ENCODE peak calls at places on chromosomes 5 and 9, in nine cellular contexts. S is HT1080; R is NCI-H2081; Y is fibroblast of villous mesenchyme; D is H4; G is GM10248; I is iPS-NIHi11; H is CD8-positive, alpha-beta memory T cell; W is AG08395. V is an unnamed sample.

GRCh38 chr5:98320317-98320716 is 453.1 kb upstream of the RGMB start:
- DNase-seq in H (no peak), R (no peak), G (no peak), W (no peak), D (no peak), Y (no peak), I (no peak), S (no peak), V (no peak)

GRCh38 chr5:14145356-14146334 is 2.5 kb downstream of the TRIO start:
- DNase-seq in D (no peak), Y (no peak), I (peak; percentile 49), R (no peak), H (no peak), W (peak; percentile 78), S (peak; percentile 94), G (peak; percentile 82), V (no peak)

GRCh38 chr5:128143911-128144310 is 60.3 kb downstream of the SLC12A2 start:
- DNase-seq in Y (no peak), I (no peak), W (no peak), S (no peak), D (no peak), G (no peak), R (no peak), H (no peak), V (no peak)

GRCh38 chr5:53041071-53041692 is 52.0 kb downstream of the ITGA2 start:
- DNase-seq in S (no peak), Y (peak; percentile 68), R (no peak), I (no peak), D (no peak), W (no peak), G (peak; percentile 14), H (no peak), V (no peak)

GRCh38 chr5:41748631-41749030 is 121.6 kb downstream of the OXCT1 start:
- DNase-seq in W (no peak), S (peak; percentile 68), G (peak; percentile 38), H (no peak), D (no peak), R (no peak), Y (no peak), I (no peak), V (no peak)

GRCh38 chr9:94887721-94888120 is 161.2 kb downstream of the AOPEP start:
- DNase-seq in D (no peak), I (no peak), G (no peak), W (no peak), H (no peak), S (no peak), Y (peak; percentile 53), R (no peak), V (no peak)

GRCh38 chr5:142654578-142655042 is 31.3 kb downstream of the FGF1 start:
- DNase-seq in H (no peak), R (no peak), G (no peak), W (no peak), Y (no peak), D (no peak), I (no peak), S (no peak), V (no peak)

GRCh38 chr9:117247271-117247670 is 167.6 kb downstream of the ASTN2 start:
- DNase-seq in Y (peak; percentile 2), D (no peak), W (no peak), S (peak; percentile 7), R (peak; percentile 18), I (peak; percentile 41), G (peak; percentile 12), H (no peak), V (no peak)

GRCh38 chr5:5688194-5688924 is 265.9 kb downstream of the ICE1 start:
- DNase-seq in W (no peak), H (no peak), I (no peak), G (no peak), R (no peak), Y (no peak), D (no peak), S (no peak), V (no peak)

GRCh38 chr9:93582115-93582514 is 5.7 kb downstream of the PHF2 start:
- DNase-seq in R (peak; percentile 98), H (no peak), S (no peak), D (no peak), I (no peak), G (no peak), W (no peak), Y (no peak), V (no peak)

GRCh38 chr5:1464511-1464910 is 19.3 kb upstream of the SLC6A3 start:
- DNase-seq in Y (no peak), H (no peak), I (no peak), R (no peak), W (no peak), G (no peak), D (no peak), S (no peak), V (no peak)

GRCh38 chr5:180618830-180619562 is 27.7 kb upstream of the SCGB3A1 start:
- DNase-seq in W (no peak), R (peak; percentile 39), D (no peak), S (no peak), G (peak; percentile 61), H (peak; percentile 47), Y (peak; percentile 53), I (peak; percentile 96), V (no peak)

GRCh38 chr9:89505048-89505447 is 7.1 kb upstream of the SEMA4D start:
- DNase-seq in I (no peak), Y (no peak), G (no peak), W (no peak), D (no peak), S (no peak), H (no peak), R (no peak), V (no peak)

GRCh38 chr5:173920866-173921265 is 32.7 kb downstream of the CPEB4 start:
- DNase-seq in D (no peak), G (no peak), Y (peak; percentile 22), R (no peak), I (no peak), W (no peak), H (no peak), S (no peak), V (no peak)

GRCh38 chr9:128372188-128372641 is 1.0 kb downstream of the URM1 start:
- DNase-seq in Y (no peak), S (peak; percentile 50), W (no peak), G (no peak), I (no peak), H (no peak), D (no peak), R (no peak), V (no peak)

GRCh38 chr5:174418809-174419522 is 305.4 kb upstream of the MSX2 start:
- DNase-seq in I (peak; percentile 63), S (peak; percentile 15), H (no peak), W (no peak), D (no peak), R (no peak), Y (no peak), G (no peak), V (no peak)

GRCh38 chr5:170363671-170364070 is 25.5 kb downstream of the KCNMB1 start:
- DNase-seq in S (no peak), Y (no peak), D (no peak), G (no peak), R (no peak), I (no peak), H (no peak), W (no peak), V (no peak)

GRCh38 chr5:171927345-171927941 is 79.0 kb downstream of the FBXW11 start:
- DNase-seq in I (no peak), R (no peak), S (no peak), H (no peak), W (no peak), G (no peak), D (no peak), Y (no peak), V (no peak)

GRCh38 chr5:14353661-14354474 is 210.7 kb downstream of the TRIO start:
- DNase-seq in R (no peak), D (no peak), G (no peak), W (no peak), Y (no peak), H (no peak), I (no peak), S (peak; percentile 39), V (no peak)

GRCh38 chr5:34998058-34998789 is 49.5 kb downstream of the AGXT2 start:
- DNase-seq in H (no peak), R (no peak), I (no peak), D (peak; percentile 72), S (peak; percentile 41), Y (peak; percentile 35), G (no peak), W (peak; percentile 31), V (no peak)

GRCh38 chr5:148988328-148988727 is 74.5 kb downstream of the SH3TC2 start:
- DNase-seq in S (no peak), I (no peak), W (peak; percentile 79), H (no peak), R (no peak), G (no peak), D (no peak), Y (peak; percentile 42), V (no peak)

GRCh38 chr9:33464045-33464636 is 9.6 kb downstream of the NOL6 start:
- DNase-seq in G (no peak), Y (no peak), S (no peak), D (no peak), H (no peak), W (no peak), R (no peak), I (no peak), V (no peak)

GRCh38 chr5:71924980-71925379 is 182.3 kb upstream of the MAP1B start:
- DNase-seq in W (no peak), R (peak; percentile 15), H (no peak), G (no peak), S (peak; percentile 73), Y (peak; percentile 32), D (peak; percentile 75), I (no peak), V (no peak)

GRCh38 chr5:166856771-166857170 is 1434.7 kb upstream of the WWC1 start:
- DNase-seq in W (no peak), Y (no peak), D (no peak), I (no peak), S (no peak), G (no peak), R (no peak), H (no peak), V (no peak)

GRCh38 chr9:75500479-75500878 is 390.0 kb upstream of the PCSK5 start:
- DNase-seq in S (no peak), R (no peak), Y (no peak), G (no peak), D (no peak), H (no peak), W (no peak), I (no peak), V (no peak)

GRCh38 chr5:135053278-135053677 is 19.2 kb upstream of the PITX1 start:
- DNase-seq in R (peak; percentile 50), Y (no peak), D (no peak), G (peak; percentile 80), W (no peak), S (no peak), H (no peak), I (no peak), V (peak; percentile 40)

GRCh38 chr9:119963798-119964372 is 594.6 kb upstream of the BRINP1 start:
- DNase-seq in H (no peak), R (no peak), I (peak; percentile 80), Y (peak; percentile 79), D (peak; percentile 89), S (peak; percentile 83), W (peak; percentile 89), G (no peak), V (no peak)

GRCh38 chr9:4572184-4572826 is 82.0 kb downstream of the SLC1A1 start:
- DNase-seq in S (no peak), W (no peak), G (no peak), D (no peak), H (peak; percentile 17), Y (no peak), I (no peak), R (no peak), V (no peak)

GRCh38 chr5:58565033-58565432 is 17.8 kb upstream of the RAB3C start:
- DNase-seq in I (no peak), W (no peak), H (no peak), G (no peak), D (no peak), S (no peak), R (no peak), Y (no peak), V (no peak)